ENCODE peak calls at places on chromosome 14, in eight cellular contexts. J is NB4, V is BJ, O is left ventricle myocardium inferior, T is cardiac fibroblast, U is GM06990, P is brain microvascular endothelial cell, A is fibroblast of the aortic adventitia. R is an unnamed sample.

GRCh38 chr14:69625299-69626131 is 14.1 kb downstream of the SUSD6 start:
- DNase-seq in J (peak; percentile 71), P (peak; percentile 64), O (peak; percentile 72), V (no peak), A (no peak), T (peak; percentile 51), U (peak; percentile 76), R (no peak)

GRCh38 chr14:68291820-68292219 is 472.2 kb downstream of the RAD51B start:
- DNase-seq in T (no peak), J (no peak), U (no peak), P (no peak), V (no peak), O (no peak), A (no peak), R (no peak)

GRCh38 chr14:68801631-68802030 is 8.8 kb upstream of the ZFP36L1 start:
- DNase-seq in O (no peak), P (no peak), T (no peak), V (no peak), A (no peak), J (no peak), U (no peak), R (no peak)

GRCh38 chr14:65186951-65187350 is 84.6 kb upstream of the MAX start:
- DNase-seq in O (no peak), A (no peak), T (no peak), P (no peak), V (no peak), U (no peak), J (no peak), R (no peak)

GRCh38 chr14:23481362-23481970 is 12.0 kb downstream of the NGDN start:
- DNase-seq in T (peak; percentile 29), A (peak; percentile 32), O (no peak), J (peak; percentile 25), U (no peak), V (no peak), P (no peak), R (peak; percentile 6)

GRCh38 chr14:96053600-96054381 is 14.6 kb downstream of the C14orf132 start:
- DNase-seq in U (no peak), T (peak; percentile 94), V (peak; percentile 94), A (peak; percentile 98), J (no peak), P (peak; percentile 98), O (no peak), R (peak; percentile 98)

GRCh38 chr14:24353551-24354529 is 14.0 kb upstream of the RIPK3 start:
- DNase-seq in U (no peak), T (peak; percentile 75), O (no peak), J (no peak), V (no peak), A (peak; percentile 65), P (no peak), R (peak; percentile 56)

GRCh38 chr14:33315721-33316120 is 377.0 kb downstream of the NPAS3 start:
- DNase-seq in U (no peak), P (no peak), T (no peak), J (no peak), A (no peak), O (no peak), V (no peak), R (no peak)

GRCh38 chr14:75886661-75887348 is 95.0 kb downstream of the TGFB3 start:
- DNase-seq in V (peak; percentile 57), O (no peak), A (peak; percentile 49), J (no peak), P (no peak), U (no peak), T (peak; percentile 46), R (peak; percentile 39)

GRCh38 chr14:97077253-97077653 is 280.1 kb downstream of the VRK1 start:
- DNase-seq in A (peak; percentile 4), J (peak; percentile 92), U (peak; percentile 24), O (peak; percentile 37), P (peak; percentile 47), V (no peak), T (peak; percentile 2), R (peak; percentile 6)

GRCh38 chr14:22836301-22837058 is at the start of gene MMP14:
- DNase-seq in J (peak; percentile 84), V (peak; percentile 81), U (no peak), T (peak; percentile 92), O (peak; percentile 73), A (peak; percentile 91), P (peak; percentile 72), R (peak; percentile 79)

GRCh38 chr14:58238252-58239247 is 6.1 kb upstream of the PSMA3 start:
- DNase-seq in T (peak; percentile 38), P (peak; percentile 18), U (no peak), A (peak; percentile 72), O (no peak), J (no peak), V (no peak), R (no peak)

GRCh38 chr14:101025131-101025530 is 121.6 kb upstream of the RTL1 start:
- DNase-seq in O (no peak), P (no peak), J (no peak), T (no peak), U (no peak), V (no peak), A (no peak), R (no peak)

GRCh38 chr14:101460521-101460920 is 100.8 kb upstream of the DIO3 start:
- DNase-seq in U (no peak), O (no peak), T (no peak), P (no peak), A (no peak), V (no peak), J (no peak), R (no peak)

GRCh38 chr14:98197933-98198332 is 1074.1 kb downstream of the BCL11B start:
- DNase-seq in A (no peak), T (no peak), V (no peak), U (no peak), J (no peak), P (no peak), O (no peak), R (no peak)

GRCh38 chr14:71464840-71465239 is 467.4 kb upstream of the RGS6 start:
- DNase-seq in U (no peak), O (no peak), V (no peak), A (no peak), J (no peak), P (no peak), T (no peak), R (no peak)

DNA sequence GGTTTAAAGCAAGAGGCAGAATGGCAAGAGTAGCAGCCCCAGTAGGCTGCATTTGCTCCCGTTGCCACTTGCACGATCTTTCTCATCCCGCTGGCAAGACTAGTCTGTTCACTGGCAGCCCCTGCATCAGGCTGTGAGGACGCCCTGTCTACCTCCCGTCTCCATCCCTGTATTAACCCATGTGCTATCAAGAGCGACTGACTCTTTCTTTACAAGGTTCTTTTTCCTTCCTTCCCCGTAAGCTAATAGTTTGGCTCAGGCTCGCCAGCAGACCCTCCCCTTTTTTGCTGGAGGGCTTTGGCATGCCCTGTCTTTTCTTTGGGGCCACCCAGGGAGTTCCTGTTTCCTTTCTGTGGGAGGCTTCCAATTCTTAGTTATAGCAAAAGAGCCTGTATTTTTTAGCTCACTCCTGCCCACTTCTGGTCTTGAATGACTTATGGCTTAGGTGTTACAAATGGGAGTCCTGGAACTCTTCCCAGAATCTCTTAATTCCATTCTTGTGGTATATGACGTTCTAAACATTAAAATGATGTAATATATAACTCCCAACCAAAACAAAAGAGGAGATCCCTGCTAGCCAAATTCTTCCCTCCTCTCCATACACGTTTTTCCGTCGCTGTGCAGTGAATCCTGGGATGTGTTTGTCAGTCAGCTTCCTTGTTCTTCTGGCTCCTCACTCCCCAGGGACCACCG is 149.0 kb downstream of the PRKCH start:
- DNase-seq in A (peak; percentile 97), O (peak; percentile 48), P (peak; percentile 94), J (peak; percentile 51), T (peak; percentile 100), V (peak; percentile 70), U (no peak), R (peak; percentile 89)
- TF ChIP-seq CTCF in A (peak; percentile 43), O (peak; percentile 42), P (peak; percentile 50), J (peak; percentile 21), T (peak; percentile 43), V (peak; percentile 35), U (no peak), R (peak; percentile 69)

GRCh38 chr14:77141592-77142288 is at the start of gene ZDHHC22:
- DNase-seq in U (no peak), P (no peak), J (no peak), A (no peak), V (no peak), O (no peak), T (no peak), R (no peak)

GRCh38 chr14:77142289-77142814 is 761 bp upstream of the ZDHHC22 start:
- DNase-seq in P (no peak), O (no peak), V (no peak), J (no peak), A (no peak), T (no peak), U (no peak), R (no peak)

GRCh38 chr14:77140343-77140936 is 1.2 kb downstream of the ZDHHC22 start:
- DNase-seq in J (no peak), A (no peak), O (no peak), T (no peak), P (no peak), U (no peak), V (no peak), R (no peak)

GRCh38 chr14:77139540-77140342 is 1.9 kb downstream of the ZDHHC22 start:
- DNase-seq in A (no peak), O (no peak), V (no peak), J (peak; percentile 74), U (peak; percentile 37), T (peak; percentile 27), P (no peak), R (no peak)

GRCh38 chr14:77140937-77141591 is 527 bp downstream of the ZDHHC22 start:
- DNase-seq in A (no peak), V (no peak), T (peak; percentile 35), O (no peak), U (no peak), P (no peak), J (no peak), R (no peak)
- TF ChIP-seq CTCF in A (peak; percentile 33), V (peak; percentile 23), T (peak; percentile 28), O (peak; percentile 51), U (peak; percentile 39), P (peak; percentile 51), J (no peak), R (peak; percentile 68)

DNA sequence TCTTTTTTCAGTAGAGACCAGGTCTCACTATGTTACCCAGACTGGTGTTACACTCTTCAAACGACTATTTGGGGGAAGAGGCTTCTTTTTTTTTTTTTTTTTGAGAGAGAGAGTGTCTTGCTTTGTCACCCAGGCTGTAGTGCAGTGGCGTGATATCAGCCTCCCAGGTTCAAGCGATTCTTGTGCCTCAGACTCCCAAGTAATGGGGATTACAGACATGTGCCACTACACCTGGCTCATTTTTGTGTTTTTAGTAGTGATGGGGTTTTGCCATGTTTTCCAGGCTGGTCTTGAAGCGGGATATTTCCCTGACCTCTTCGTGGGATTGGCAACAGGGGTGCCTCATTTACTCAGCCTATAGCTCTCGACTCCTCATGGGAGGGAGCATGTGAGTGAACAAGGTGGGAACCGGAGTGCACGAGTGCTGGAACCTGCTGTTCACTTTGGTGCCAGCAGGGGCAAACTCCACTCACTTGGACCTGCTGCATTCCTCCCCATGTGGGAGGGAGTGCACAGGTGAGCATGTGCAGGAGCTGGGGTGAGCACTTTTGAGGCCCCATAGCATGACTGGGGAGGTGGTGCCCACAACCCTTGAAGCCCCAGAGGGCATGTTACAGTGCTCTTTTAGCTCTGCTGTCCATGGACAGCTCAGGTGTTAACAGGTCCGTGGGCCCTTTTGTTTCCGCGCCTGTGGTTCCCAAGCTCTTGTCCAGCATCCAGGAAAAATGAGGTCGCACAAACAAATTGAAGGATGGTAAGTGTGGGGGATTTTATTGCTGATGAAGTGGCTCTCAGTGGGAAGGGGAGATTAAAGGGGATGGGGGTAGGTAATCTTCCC is 79.1 kb upstream of the HECTD1 start:
- DNase-seq in J (no peak), V (no peak), T (no peak), A (no peak), O (no peak), P (no peak), U (no peak), R (no peak)
- TF ChIP-seq CTCF in J (peak; percentile 28), V (peak; percentile 42), T (peak; percentile 53), A (peak; percentile 42), O (peak; percentile 42), P (peak; percentile 66), U (peak; percentile 36), R (peak; percentile 65)

GRCh38 chr14:37600880-37601741 is 5.7 kb downstream of the TTC6 start:
- DNase-seq in V (no peak), J (no peak), O (no peak), A (no peak), T (no peak), U (no peak), P (no peak), R (no peak)
- TF ChIP-seq CTCF in V (no peak), J (no peak), O (no peak), A (no peak), T (no peak), U (no peak), P (no peak), R (no peak)